ENCODE peak calls at places on chromosome 7, in four cellular contexts. O is fibroblast of pulmonary artery, V is mammary epithelial cell, Z is endothelial cell of umbilical vein. C is an unnamed sample.

GRCh38 chr7:131627589-131628212 is 71.3 kb upstream of the PODXL start:
- DNase-seq in V (no peak), O (no peak), Z (no peak), C (no peak)

GRCh38 chr7:159084069-159084801 is 60.4 kb downstream of the VIPR2 start:
- DNase-seq in V (no peak), O (no peak), Z (no peak), C (no peak)

GRCh38 chr7:42373285-42373684 is 136.3 kb upstream of the GLI3 start:
- DNase-seq in Z (no peak), V (no peak), O (no peak), C (no peak)

GRCh38 chr7:126185959-126186580 is 1066.7 kb downstream of the GRM8 start:
- DNase-seq in O (no peak), Z (no peak), V (peak; percentile 1), C (no peak)

GRCh38 chr7:159109092-159110035 is 35.3 kb downstream of the VIPR2 start:
- DNase-seq in V (no peak), O (no peak), Z (no peak), C (no peak)

GRCh38 chr7:116528008-116528789 is 3.4 kb downstream of the CAV1 start:
- DNase-seq in O (peak; percentile 96), Z (peak; percentile 92), V (peak; percentile 79), C (peak; percentile 78)

GRCh38 chr7:100679927-100680588 is 6.5 kb downstream of the GNB2 start:
- DNase-seq in O (no peak), V (no peak), Z (no peak), C (no peak)

GRCh38 chr7:7682856-7683255 is 35.6 kb downstream of the RPA3 start:
- DNase-seq in V (no peak), O (no peak), Z (no peak), C (no peak)

GRCh38 chr7:157650801-157651200 is 314.0 kb downstream of the DNAJB6 start:
- DNase-seq in Z (no peak), O (no peak), V (no peak), C (no peak)

GRCh38 chr7:102473271-102473991 is 5.3 kb downstream of the POLR2J start:
- DNase-seq in Z (no peak), O (no peak), V (no peak), C (no peak)

GRCh38 chr7:80428161-80429054 is 83.5 kb downstream of the GNAT3 start:
- DNase-seq in O (peak; percentile 84), V (peak; percentile 62), Z (peak; percentile 63), C (no peak)

GRCh38 chr7:20440472-20441105 is 109.9 kb downstream of the ITGB8 start:
- DNase-seq in O (peak; percentile 72), Z (peak; percentile 40), V (no peak), C (no peak)

GRCh38 chr7:99677013-99677412 is 2.8 kb downstream of the CYP3A5 start:
- DNase-seq in V (no peak), O (no peak), Z (no peak), C (no peak)

GRCh38 chr7:106029941-106030340 is 66.9 kb downstream of the CDHR3 start:
- DNase-seq in V (no peak), Z (no peak), O (no peak), C (no peak)

GRCh38 chr7:137953692-137954470 is 48.0 kb downstream of the CREB3L2 start:
- DNase-seq in Z (peak; percentile 76), V (peak; percentile 51), O (peak; percentile 83), C (no peak)

GRCh38 chr7:50339990-50340500 is 35.5 kb downstream of the IKZF1 start:
- DNase-seq in Z (no peak), O (no peak), V (no peak), C (no peak)

GRCh38 chr7:94700926-94701554 is 45.1 kb upstream of the SGCE start:
- DNase-seq in Z (peak; percentile 35), V (peak; percentile 26), O (peak; percentile 65), C (no peak)

GRCh38 chr7:104931181-104931781 is 82.7 kb upstream of the KMT2E start:
- DNase-seq in V (no peak), O (peak; percentile 19), Z (peak; percentile 65), C (no peak)

GRCh38 chr7:131738066-131738465 is 181.6 kb upstream of the PODXL start:
- DNase-seq in Z (no peak), V (no peak), O (no peak), C (no peak)

GRCh38 chr7:10412426-10413019 is 561.1 kb upstream of the PHF14 start:
- DNase-seq in Z (peak; percentile 59), V (peak; percentile 11), O (peak; percentile 46), C (no peak)

GRCh38 chr7:130996841-130997231 is 262.8 kb upstream of the KLF14 start:
- DNase-seq in Z (peak; percentile 78), V (peak; percentile 85), O (peak; percentile 42), C (no peak)

GRCh38 chr7:23955600-23956149 is 245.7 kb downstream of the STK31 start:
- DNase-seq in O (no peak), Z (no peak), V (no peak), C (no peak)

GRCh38 chr7:16989883-16990413 is 108.2 kb upstream of the AGR3 start:
- DNase-seq in V (peak; percentile 94), Z (peak; percentile 93), O (peak; percentile 98), C (peak; percentile 37)

GRCh38 chr7:140236626-140237025 is 59.8 kb upstream of the KDM7A start:
- DNase-seq in V (no peak), Z (no peak), O (no peak), C (no peak)

GRCh38 chr7:50355817-50356178 is 51.3 kb downstream of the IKZF1 start:
- DNase-seq in V (no peak), O (no peak), Z (no peak), C (no peak)

GRCh38 chr7:80589561-80590083 is 48.8 kb upstream of the CD36 start:
- DNase-seq in O (no peak), Z (peak; percentile 69), V (no peak), C (no peak)

GRCh38 chr7:155618708-155619633 is 25.5 kb upstream of the RBM33 start:
- DNase-seq in V (no peak), O (no peak), Z (no peak), C (no peak)
- TF ChIP-seq CTCF in V (no peak), O (no peak), Z (no peak), C (no peak)

GRCh38 chr7:47534322-47535032 is 47.4 kb downstream of the TNS3 start:
- DNase-seq in V (peak; percentile 50), Z (no peak), O (no peak), C (no peak)
- H3K4me3 ChIP-seq in V (no peak overlapping the region), Z (no peak overlapping the region), O (no peak overlapping the region), C (peak overlapping the region; percentile 13)

GRCh38 chr7:2373646-2374045 is 19.0 kb downstream of the EIF3B start:
- DNase-seq in Z (no peak), O (no peak), V (no peak), C (no peak)

GRCh38 chr7:2374401-2374800 is 19.8 kb downstream of the EIF3B start:
- DNase-seq in V (no peak), Z (no peak), O (no peak), C (no peak)

GRCh38 chr7:2371329-2371728 is 16.7 kb downstream of the EIF3B start:
- DNase-seq in Z (no peak), O (no peak), V (no peak), C (no peak)

GRCh38 chr7:2372724-2373123 is 18.1 kb downstream of the EIF3B start:
- DNase-seq in Z (no peak), V (peak; percentile 14), O (no peak), C (no peak)

DNA sequence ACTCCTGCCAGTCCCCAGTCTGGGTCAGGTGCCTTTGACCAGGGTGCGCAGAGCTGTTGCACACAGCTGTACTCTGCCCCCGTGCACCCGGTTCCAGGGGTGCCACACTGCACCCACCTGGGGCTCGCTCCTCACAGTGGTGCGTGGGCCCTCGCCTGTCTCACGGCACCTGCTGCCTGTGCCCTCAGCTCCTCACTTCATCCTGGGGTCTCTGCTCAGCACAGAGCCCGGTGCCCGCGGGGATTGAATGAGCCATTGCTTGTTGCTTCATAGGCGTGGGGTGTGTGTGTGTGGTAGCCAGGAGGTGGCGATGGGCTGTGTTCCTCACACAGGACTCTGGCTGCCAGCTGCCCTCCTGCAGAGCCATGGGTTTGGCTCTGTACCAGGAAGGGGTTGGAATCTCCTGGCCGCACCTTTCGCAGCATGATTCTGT is 18.5 kb downstream of the EIF3B start:
- DNase-seq in V (peak; percentile 24), Z (no peak), O (no peak), C (no peak)
- TF ChIP-seq CTCF in V (peak; percentile 13), Z (no peak), O (no peak), C (no peak)

DNA sequence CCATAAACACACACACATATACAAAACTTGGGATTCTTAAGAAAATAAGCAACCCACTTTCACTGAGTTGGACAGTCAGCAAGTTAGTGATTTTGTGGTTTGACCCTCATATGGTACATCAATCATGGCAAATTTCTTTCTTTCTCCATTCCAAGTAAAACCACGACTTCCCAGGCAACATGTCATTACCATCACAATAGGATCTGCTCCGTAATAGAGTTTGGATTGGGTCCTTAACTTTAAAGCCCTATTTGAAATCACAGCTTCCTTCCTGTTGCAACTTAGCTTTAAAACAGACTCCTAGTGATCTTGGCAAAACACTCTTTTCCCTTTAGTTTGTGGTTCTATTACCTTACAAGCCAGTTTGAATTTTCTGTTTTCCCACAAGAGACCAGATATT is 483.6 kb downstream of the INHBA start:
- DNase-seq in V (peak; percentile 25), O (peak; percentile 57), Z (no peak), C (no peak)
- H3K4me3 ChIP-seq in V (no peak overlapping the region), O (no peak overlapping the region), Z (no peak overlapping the region), C (no peak overlapping the region)

GRCh38 chr7:1081336-1081735 is 6.6 kb upstream of the GPER1 start:
- DNase-seq in V (no peak), Z (no peak), O (no peak), C (no peak)
- TF ChIP-seq CTCF in V (no peak), Z (no peak), O (no peak), C (no peak)

GRCh38 chr7:55021951-55022617 is 3.3 kb downstream of the EGFR start:
- DNase-seq in O (no peak), Z (no peak), V (peak; percentile 55), C (no peak)
- H3K4me3 ChIP-seq in O (no peak overlapping the region), Z (no peak overlapping the region), V (peak overlapping the region; percentile 67), C (no peak overlapping the region)

GRCh38 chr7:30436518-30436917 is 42.1 kb downstream of the NOD1 start:
- DNase-seq in Z (no peak), O (no peak), V (no peak), C (no peak)

GRCh38 chr7:30436046-30436445 is 42.5 kb downstream of the NOD1 start:
- DNase-seq in O (no peak), Z (no peak), V (no peak), C (no peak)

GRCh38 chr7:30433082-30433481 is 45.5 kb downstream of the NOD1 start:
- DNase-seq in V (no peak), Z (peak; percentile 31), O (peak; percentile 79), C (peak; percentile 57)

GRCh38 chr7:30433506-30433905 is 45.1 kb downstream of the NOD1 start:
- DNase-seq in Z (no peak), O (no peak), V (no peak), C (no peak)

DNA sequence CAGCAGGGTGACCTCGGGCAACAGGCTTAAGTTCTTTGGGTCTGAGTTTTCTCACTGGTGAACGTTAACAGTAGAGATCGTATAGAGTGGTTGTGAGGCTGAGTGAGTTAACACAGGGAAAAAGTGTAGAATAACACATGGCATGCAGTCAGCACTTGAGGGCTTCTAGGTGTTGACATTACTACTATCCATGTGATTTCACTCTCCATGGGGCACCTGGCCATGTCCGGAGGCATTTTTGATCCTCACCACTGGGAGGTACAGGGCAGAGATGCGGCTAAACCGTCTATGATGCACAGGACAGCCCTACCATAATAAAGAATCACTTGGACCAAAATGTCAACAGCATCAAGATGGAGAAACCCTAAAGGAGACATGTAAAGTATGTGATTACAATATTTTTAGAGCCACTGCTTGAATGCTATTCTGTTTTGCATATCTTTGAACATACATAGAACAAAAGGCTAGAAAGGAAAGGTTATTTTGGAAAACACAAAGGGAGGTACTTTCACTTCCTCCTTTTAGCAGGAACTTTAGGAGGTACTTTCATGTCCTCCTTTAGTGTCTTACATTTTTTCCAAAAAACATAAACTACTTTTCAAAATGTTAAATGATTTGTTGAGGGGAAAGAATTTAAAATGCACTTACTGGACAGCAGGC is 44.3 kb downstream of the NOD1 start:
- DNase-seq in V (no peak), O (no peak), Z (no peak), C (no peak)
- TF ChIP-seq CTCF in V (no peak), O (no peak), Z (no peak), C (no peak)

C was measured in AG04449.